ENCODE peak calls at places on chromosomes 16 and 17, in four cellular contexts. M, U, J and O are unnamed samples.
A peak's percentile ranks its signal among the peaks of the same experiment; 100 is the strongest.

GRCh38 chr17:42536048-42536371 is at the start of gene NAGLU:
- DNase-seq in M (peak; percentile 99), U (peak; percentile 91), J (peak; percentile 94), O (peak; percentile 93)

GRCh38 chr17:4444782-4445473 is 11.2 kb downstream of the SPNS3 start:
- DNase-seq in M (no peak), J (no peak), U (peak; percentile 37), O (no peak)

GRCh38 chr16:13351651-13352217 is 450.3 kb downstream of the SHISA9 start:
- DNase-seq in J (no peak), M (no peak), U (no peak), O (no peak)

GRCh38 chr16:77599793-77600415 is 122.4 kb upstream of the NUDT7 start:
- DNase-seq in M (no peak), U (peak; percentile 56), J (peak; percentile 56), O (no peak)

GRCh38 chr17:30906101-30906911 is at the start of gene TEFM:
- DNase-seq in M (peak; percentile 95), J (peak; percentile 95), U (peak; percentile 96), O (peak; percentile 94)

GRCh38 chr16:11149011-11149616 is 106.9 kb downstream of the SOCS1 start:
- DNase-seq in J (no peak), M (no peak), U (no peak), O (no peak)

GRCh38 chr17:50184057-50184456 is 17.4 kb downstream of the COL1A1 start:
- DNase-seq in M (no peak), U (no peak), J (peak; percentile 57), O (no peak)

GRCh38 chr17:15261818-15262290 is 3.3 kb downstream of the PMP22 start:
- DNase-seq in J (no peak), U (peak; percentile 61), M (no peak), O (no peak)

GRCh38 chr16:60100371-60100770 is 1366.3 kb upstream of the GOT2 start:
- DNase-seq in U (no peak), J (no peak), M (no peak), O (no peak)

DNA sequence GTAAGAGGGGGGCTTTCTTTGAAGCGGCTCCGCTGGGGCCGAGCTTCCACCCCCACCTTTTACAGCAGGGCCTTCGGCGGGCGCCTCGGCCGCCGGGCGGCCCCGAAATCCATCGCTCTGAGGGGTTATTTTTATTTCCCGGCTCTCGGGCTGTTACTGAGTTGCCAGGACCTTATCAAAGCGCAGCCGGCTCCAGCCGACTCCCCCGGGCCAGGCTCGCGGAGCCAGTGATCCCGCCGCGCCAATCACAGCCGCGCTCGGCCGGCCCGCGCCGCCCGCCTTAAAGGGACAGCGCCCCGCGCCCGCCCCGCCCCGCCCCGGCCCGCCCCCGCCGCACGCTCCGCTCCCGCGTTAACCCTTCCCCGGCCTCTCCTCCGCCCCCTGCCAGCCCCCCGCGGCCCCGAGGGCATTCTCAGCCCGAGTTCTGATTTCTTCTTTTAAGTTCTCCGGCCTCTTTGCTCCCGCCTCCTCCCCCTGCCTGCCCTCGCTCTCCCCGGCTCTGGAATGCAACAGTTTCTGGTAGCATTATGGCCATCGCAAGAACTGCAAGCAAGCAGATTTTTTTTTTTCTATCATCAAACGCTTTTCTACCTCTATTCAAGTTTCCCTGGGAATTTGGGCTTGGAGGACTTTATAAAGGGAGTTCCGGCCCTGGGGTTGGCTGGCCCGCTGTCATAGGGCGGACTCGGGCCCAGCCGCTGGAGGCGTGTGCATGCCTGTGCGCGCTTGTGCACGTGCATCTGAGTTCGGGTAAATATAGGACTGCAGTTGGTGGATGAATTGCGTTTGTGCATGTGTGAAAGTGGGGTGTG is at the start of gene AXIN2:
- DNase-seq in M (peak; percentile 96), J (peak; percentile 74), U (peak; percentile 90), O (peak; percentile 95)
- TF ChIP-seq CTCF in M (no peak), J (no peak), U (no peak), O (peak; percentile 64)

GRCh38 chr17:58377661-58378060 is 25.7 kb upstream of the SUPT4H1 start:
- DNase-seq in U (no peak), J (no peak), M (no peak), O (no peak)

GRCh38 chr17:58377005-58377660 is 25.1 kb upstream of the SUPT4H1 start:
- DNase-seq in U (no peak), M (no peak), J (no peak), O (no peak)

GRCh38 chr17:58375811-58376210 is 23.8 kb upstream of the SUPT4H1 start:
- DNase-seq in M (no peak), J (no peak), U (no peak), O (no peak)

GRCh38 chr17:58375216-58375615 is 23.2 kb upstream of the SUPT4H1 start:
- DNase-seq in M (no peak), J (no peak), U (no peak), O (no peak)

GRCh38 chr17:58376472-58376921 is 24.5 kb upstream of the SUPT4H1 start:
- DNase-seq in M (no peak), J (peak; percentile 18), U (no peak), O (no peak)
- TF ChIP-seq CTCF in M (no peak), J (no peak), U (no peak), O (no peak)

GRCh38 chr16:6331770-6332169 is 1000.9 kb upstream of the RBFOX1 start:
- DNase-seq in U (no peak), M (no peak), J (no peak), O (no peak)

GRCh38 chr16:6335072-6335471 is 997.6 kb upstream of the RBFOX1 start:
- DNase-seq in M (no peak), U (peak; percentile 43), J (peak; percentile 45), O (no peak)
- TF ChIP-seq CTCF in M (no peak), U (no peak), J (peak; percentile 56), O (peak; percentile 78)

GRCh38 chr16:81879625-81880024 is 100.5 kb downstream of the PLCG2 start:
- DNase-seq in J (peak; percentile 50), U (no peak), M (no peak), O (no peak)
- TF ChIP-seq CTCF in J (peak; percentile 64), U (no peak), M (no peak), O (peak; percentile 27)

DNA sequence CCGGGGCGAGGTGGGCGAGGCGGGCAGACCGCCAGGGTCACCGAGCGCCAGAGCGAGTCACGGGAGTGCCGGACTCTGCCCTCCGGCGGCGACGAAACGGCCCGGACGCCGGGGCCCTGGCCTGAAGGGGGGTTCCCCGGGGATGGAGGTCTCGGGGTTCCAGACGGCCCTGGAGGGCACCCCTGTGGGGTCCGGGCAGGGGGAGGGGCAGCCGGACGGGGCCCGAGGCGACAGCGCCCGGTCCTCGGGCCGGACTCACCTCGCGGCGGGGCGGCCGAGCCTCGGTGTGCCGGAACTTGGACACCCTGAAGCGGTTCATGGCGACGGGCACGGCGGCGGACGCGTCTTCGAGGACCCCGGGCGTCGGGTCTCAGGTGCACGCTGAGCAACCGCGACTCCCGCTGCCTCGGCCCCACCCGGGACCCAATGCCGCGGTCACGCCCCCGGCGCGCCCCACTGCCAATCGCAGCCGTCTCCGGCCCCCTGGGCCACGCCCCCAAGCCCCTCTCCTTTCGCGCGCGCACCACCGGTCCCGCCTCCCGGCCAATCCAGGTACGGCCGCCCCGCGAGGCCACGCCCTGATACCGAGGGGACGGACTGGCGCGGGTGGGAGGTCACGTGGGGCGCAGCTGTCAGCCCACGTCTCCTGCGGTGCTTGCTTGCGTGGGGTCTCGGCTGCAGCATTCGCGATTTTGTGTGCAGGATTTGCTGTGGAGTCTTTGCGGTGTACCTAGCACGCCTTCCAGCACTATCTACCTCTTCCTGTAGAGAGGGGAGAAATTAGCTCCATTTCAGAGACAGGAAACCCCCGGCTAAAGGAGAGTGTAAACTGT is at the start of gene CORO7:
- DNase-seq in M (peak; percentile 98), U (peak; percentile 89), J (peak; percentile 94), O (peak; percentile 96)
- TF ChIP-seq CTCF in M (no peak), U (no peak), J (no peak), O (no peak)

GRCh38 chr16:74448990-74449389 is 27.7 kb upstream of the CLEC18B start:
- DNase-seq in J (no peak), U (peak; percentile 73), M (peak; percentile 77), O (no peak)

GRCh38 chr16:74450236-74450635 is 29.0 kb upstream of the CLEC18B start:
- DNase-seq in M (no peak), J (no peak), U (no peak), O (no peak)

GRCh38 chr16:74450967-74451760 is 29.9 kb upstream of the CLEC18B start:
- DNase-seq in U (no peak), M (no peak), J (no peak), O (no peak)

GRCh38 chr16:74447578-74447977 is 26.3 kb upstream of the CLEC18B start:
- DNase-seq in M (no peak), J (no peak), U (no peak), O (no peak)

GRCh38 chr16:74449470-74449869 is 28.2 kb upstream of the CLEC18B start:
- DNase-seq in M (no peak), U (peak; percentile 42), J (no peak), O (no peak)
- TF ChIP-seq CTCF in M (no peak), U (no peak), J (no peak), O (no peak)

GRCh38 chr17:66952031-66952524 is 12.4 kb upstream of the CACNG4 start:
- DNase-seq in U (peak; percentile 92), J (no peak), M (no peak), O (no peak)

GRCh38 chr17:66953661-66954060 is 10.8 kb upstream of the CACNG4 start:
- DNase-seq in J (no peak), M (no peak), U (no peak), O (no peak)

GRCh38 chr17:66951605-66951953 is 12.9 kb upstream of the CACNG4 start:
- DNase-seq in U (peak; percentile 50), M (no peak), J (no peak), O (no peak)

GRCh38 chr17:66954632-66955031 is 9.9 kb upstream of the CACNG4 start:
- DNase-seq in M (no peak), J (no peak), U (no peak), O (no peak)

DNA sequence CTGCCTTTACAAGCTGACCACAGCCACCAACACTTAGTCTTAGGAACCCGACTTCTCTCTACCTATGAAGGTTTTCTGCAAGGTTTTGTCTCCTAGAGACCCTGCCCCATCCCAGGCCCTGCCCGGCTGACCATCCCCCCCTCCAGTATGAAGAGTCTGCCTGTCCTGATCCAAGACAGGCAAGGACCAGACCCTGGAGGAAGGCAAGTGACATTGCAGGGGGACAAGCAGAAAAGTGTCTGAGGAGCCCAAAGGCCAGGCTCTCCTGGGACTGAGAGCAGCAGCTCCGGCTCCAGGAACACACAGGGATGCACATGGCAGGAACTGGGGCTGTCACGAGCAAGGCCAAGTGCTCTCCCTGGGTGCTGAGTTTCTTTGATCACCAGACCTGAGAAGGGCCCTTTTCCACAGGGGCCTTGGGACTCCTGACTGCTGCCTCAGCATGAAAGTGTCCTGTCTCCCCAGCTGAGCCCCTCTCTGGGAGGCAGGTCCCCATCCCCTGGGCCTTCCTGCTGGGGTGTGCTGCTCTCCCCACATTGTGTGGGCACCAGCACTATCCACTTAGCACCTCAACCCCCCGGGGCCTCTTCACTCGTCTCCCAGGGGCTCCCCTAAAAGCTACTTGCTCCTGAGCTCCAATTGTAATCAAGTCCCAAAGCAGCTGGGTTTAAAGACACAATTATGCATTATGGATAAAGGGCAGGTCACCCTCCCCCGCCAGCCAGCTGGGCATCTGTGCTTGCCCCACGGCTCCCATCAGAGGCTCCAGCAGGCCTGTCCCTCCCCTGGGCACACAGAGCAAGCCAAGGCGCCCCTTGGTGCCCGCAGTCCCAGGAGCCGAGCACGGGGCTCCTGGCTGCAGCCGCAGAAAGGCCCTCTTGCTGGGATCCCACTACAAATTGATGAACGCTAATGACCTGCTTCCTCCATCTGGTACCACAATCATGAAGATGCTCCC is 11.5 kb upstream of the CACNG4 start:
- DNase-seq in J (no peak), U (no peak), M (no peak), O (no peak)
- TF ChIP-seq CTCF in J (no peak), U (no peak), M (no peak), O (peak; percentile 41)